ENCODE peak calls at places on chromosomes 2 and 18, in nine cellular contexts. One of them, this sample, is unnamed.

GRCh38 chr2:130813722-130814121 is 23.0 kb upstream of the ARHGEF4 start:
- DNase-seq in upper lobe of left lung: no peak
- DNase-seq in CD8-positive, alpha-beta T cell: no peak
- DNase-seq in tibial artery: no peak
- DNase-seq in Peyer's patch: no peak
- DNase-seq in prostate gland: no peak
- DNase-seq in PC-9: no peak
- DNase-seq in GM23338: no peak
- DNase-seq in keratinocyte: no peak
- DNase-seq in this sample: no peak

GRCh38 chr2:46260305-46260704 is 36.9 kb upstream of the EPAS1 start:
- DNase-seq in upper lobe of left lung: no peak
- DNase-seq in CD8-positive, alpha-beta T cell: no peak
- DNase-seq in tibial artery: no peak
- DNase-seq in Peyer's patch: no peak
- DNase-seq in prostate gland: no peak
- DNase-seq in PC-9: no peak
- DNase-seq in GM23338: no peak
- DNase-seq in keratinocyte: no peak
- DNase-seq in this sample: no peak

GRCh38 chr2:118078734-118079133 is 9.5 kb upstream of the INSIG2 start:
- DNase-seq in upper lobe of left lung: no peak
- DNase-seq in CD8-positive, alpha-beta T cell: no peak
- DNase-seq in tibial artery: no peak
- DNase-seq in Peyer's patch: no peak
- DNase-seq in prostate gland: no peak
- DNase-seq in PC-9: peak; percentile 100
- DNase-seq in GM23338: no peak
- DNase-seq in keratinocyte: no peak
- DNase-seq in this sample: no peak

GRCh38 chr18:67805261-67805660 is 288.7 kb upstream of the DSEL start:
- DNase-seq in upper lobe of left lung: no peak
- DNase-seq in CD8-positive, alpha-beta T cell: no peak
- DNase-seq in tibial artery: no peak
- DNase-seq in Peyer's patch: no peak
- DNase-seq in prostate gland: no peak
- DNase-seq in PC-9: peak; percentile 34
- DNase-seq in GM23338: peak; percentile 46
- DNase-seq in keratinocyte: no peak
- DNase-seq in this sample: no peak

GRCh38 chr2:176392744-176393414 is 123.6 kb downstream of the MTX2 start:
- DNase-seq in upper lobe of left lung: no peak
- DNase-seq in CD8-positive, alpha-beta T cell: no peak
- DNase-seq in tibial artery: no peak
- DNase-seq in Peyer's patch: no peak
- DNase-seq in prostate gland: no peak
- DNase-seq in PC-9: no peak
- DNase-seq in GM23338: no peak
- DNase-seq in keratinocyte: no peak
- DNase-seq in this sample: no peak

GRCh38 chr18:24136967-24137373 is 1.9 kb upstream of the CABYR start:
- DNase-seq in upper lobe of left lung: no peak
- DNase-seq in CD8-positive, alpha-beta T cell: no peak
- DNase-seq in tibial artery: no peak
- DNase-seq in Peyer's patch: no peak
- DNase-seq in prostate gland: no peak
- DNase-seq in PC-9: peak; percentile 71
- DNase-seq in GM23338: peak; percentile 46
- DNase-seq in keratinocyte: no peak
- DNase-seq in this sample: no peak

GRCh38 chr2:60739156-60739555 is 16.9 kb upstream of the PAPOLG start:
- DNase-seq in upper lobe of left lung: no peak
- DNase-seq in CD8-positive, alpha-beta T cell: no peak
- DNase-seq in tibial artery: no peak
- DNase-seq in Peyer's patch: no peak
- DNase-seq in prostate gland: no peak
- DNase-seq in PC-9: no peak
- DNase-seq in GM23338: no peak
- DNase-seq in keratinocyte: no peak
- DNase-seq in this sample: no peak

GRCh38 chr2:181203916-181204315 is 223.5 kb downstream of the UBE2E3 start:
- DNase-seq in upper lobe of left lung: no peak
- DNase-seq in CD8-positive, alpha-beta T cell: no peak
- DNase-seq in tibial artery: no peak
- DNase-seq in Peyer's patch: no peak
- DNase-seq in prostate gland: no peak
- DNase-seq in PC-9: no peak
- DNase-seq in GM23338: no peak
- DNase-seq in keratinocyte: no peak
- DNase-seq in this sample: no peak

GRCh38 chr2:8643238-8643995 is 38.4 kb upstream of the ID2 start:
- DNase-seq in upper lobe of left lung: no peak
- DNase-seq in CD8-positive, alpha-beta T cell: no peak
- DNase-seq in tibial artery: no peak
- DNase-seq in Peyer's patch: no peak
- DNase-seq in prostate gland: no peak
- DNase-seq in PC-9: no peak
- DNase-seq in GM23338: no peak
- DNase-seq in keratinocyte: no peak
- DNase-seq in this sample: no peak

GRCh38 chr2:42296226-42296625 is 64.8 kb downstream of the COX7A2L start:
- DNase-seq in upper lobe of left lung: no peak
- DNase-seq in CD8-positive, alpha-beta T cell: no peak
- DNase-seq in tibial artery: no peak
- DNase-seq in Peyer's patch: no peak
- DNase-seq in prostate gland: no peak
- DNase-seq in PC-9: no peak
- DNase-seq in GM23338: no peak
- DNase-seq in keratinocyte: no peak
- DNase-seq in this sample: no peak

GRCh38 chr2:158533009-158533408 is 76.3 kb downstream of the PKP4 start:
- DNase-seq in upper lobe of left lung: no peak
- DNase-seq in CD8-positive, alpha-beta T cell: no peak
- DNase-seq in tibial artery: no peak
- DNase-seq in Peyer's patch: no peak
- DNase-seq in prostate gland: no peak
- DNase-seq in PC-9: no peak
- DNase-seq in GM23338: peak; percentile 58
- DNase-seq in keratinocyte: no peak
- DNase-seq in this sample: no peak

GRCh38 chr2:46336560-46336959 is 39.4 kb downstream of the EPAS1 start:
- DNase-seq in upper lobe of left lung: no peak
- DNase-seq in CD8-positive, alpha-beta T cell: no peak
- DNase-seq in tibial artery: no peak
- DNase-seq in Peyer's patch: no peak
- DNase-seq in prostate gland: no peak
- DNase-seq in PC-9: no peak
- DNase-seq in GM23338: no peak
- DNase-seq in keratinocyte: no peak
- DNase-seq in this sample: peak; percentile 31

GRCh38 chr2:27170569-27171337 is 21.9 kb downstream of the TCF23 start:
- DNase-seq in upper lobe of left lung: no peak
- DNase-seq in CD8-positive, alpha-beta T cell: no peak
- DNase-seq in tibial artery: no peak
- DNase-seq in Peyer's patch: no peak
- DNase-seq in prostate gland: no peak
- DNase-seq in PC-9: no peak
- DNase-seq in GM23338: no peak
- DNase-seq in keratinocyte: no peak
- DNase-seq in this sample: no peak

GRCh38 chr2:221063568-221063967 is 508.5 kb downstream of the EPHA4 start:
- DNase-seq in upper lobe of left lung: no peak
- DNase-seq in CD8-positive, alpha-beta T cell: no peak
- DNase-seq in tibial artery: no peak
- DNase-seq in Peyer's patch: no peak
- DNase-seq in prostate gland: no peak
- DNase-seq in PC-9: no peak
- DNase-seq in GM23338: peak; percentile 4
- DNase-seq in keratinocyte: no peak
- DNase-seq in this sample: no peak

GRCh38 chr2:221070106-221070505 is 502.0 kb downstream of the EPHA4 start:
- DNase-seq in upper lobe of left lung: no peak
- DNase-seq in CD8-positive, alpha-beta T cell: no peak
- DNase-seq in tibial artery: no peak
- DNase-seq in Peyer's patch: no peak
- DNase-seq in prostate gland: no peak
- DNase-seq in PC-9: no peak
- DNase-seq in GM23338: no peak
- DNase-seq in keratinocyte: no peak
- DNase-seq in this sample: no peak

GRCh38 chr2:221073650-221074049 is 498.5 kb downstream of the EPHA4 start:
- DNase-seq in upper lobe of left lung: no peak
- DNase-seq in CD8-positive, alpha-beta T cell: no peak
- DNase-seq in tibial artery: no peak
- DNase-seq in Peyer's patch: no peak
- DNase-seq in prostate gland: no peak
- DNase-seq in PC-9: no peak
- DNase-seq in GM23338: no peak
- DNase-seq in keratinocyte: no peak
- DNase-seq in this sample: no peak

GRCh38 chr2:221068123-221068522 is 504.0 kb downstream of the EPHA4 start:
- DNase-seq in upper lobe of left lung: no peak
- DNase-seq in CD8-positive, alpha-beta T cell: no peak
- DNase-seq in tibial artery: no peak
- DNase-seq in Peyer's patch: no peak
- DNase-seq in prostate gland: no peak
- DNase-seq in PC-9: no peak
- DNase-seq in GM23338: no peak
- DNase-seq in keratinocyte: no peak
- DNase-seq in this sample: no peak
- TF ChIP-seq CTCF in upper lobe of left lung: no peak
- TF ChIP-seq CTCF in CD8-positive, alpha-beta T cell: no peak
- TF ChIP-seq CTCF in tibial artery: no peak
- TF ChIP-seq CTCF in Peyer's patch: no peak
- TF ChIP-seq CTCF in prostate gland: no peak
- TF ChIP-seq CTCF in PC-9: no peak
- TF ChIP-seq CTCF in GM23338: peak; percentile 10
- TF ChIP-seq CTCF in keratinocyte: no peak
- TF ChIP-seq CTCF in this sample: no peak

DNA sequence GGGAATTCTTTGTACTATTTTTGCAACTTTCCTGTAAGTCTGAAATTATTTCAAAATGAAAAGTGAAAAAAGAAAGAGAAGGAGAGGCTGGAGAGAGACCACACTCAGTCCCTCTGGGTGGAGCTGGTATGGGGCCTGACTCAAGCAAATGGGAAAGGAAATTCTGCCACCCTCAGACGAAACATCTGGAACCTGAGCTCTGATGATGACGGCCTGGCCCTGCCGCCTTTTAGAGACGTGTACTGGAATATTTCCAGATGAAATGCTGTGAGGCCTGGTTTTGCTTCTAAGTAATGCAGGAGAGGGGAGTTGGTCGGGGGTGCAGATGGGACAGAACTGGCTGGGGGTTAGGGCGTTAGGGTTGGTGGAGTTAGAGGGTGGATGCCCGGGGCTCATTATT is 57.4 kb upstream of the GLI2 start:
- DNase-seq in upper lobe of left lung: no peak
- DNase-seq in CD8-positive, alpha-beta T cell: no peak
- DNase-seq in tibial artery: no peak
- DNase-seq in Peyer's patch: no peak
- DNase-seq in prostate gland: no peak
- DNase-seq in PC-9: no peak
- DNase-seq in GM23338: no peak
- DNase-seq in keratinocyte: no peak
- DNase-seq in this sample: no peak
- H3K27me3 ChIP-seq in upper lobe of left lung: no peaks in the 10 kb centered on the region
- H3K27me3 ChIP-seq in CD8-positive, alpha-beta T cell: no peaks in the 10 kb centered on the region
- H3K27me3 ChIP-seq in tibial artery: peaks cover 62% of the 10 kb centered on the region
- H3K27me3 ChIP-seq in Peyer's patch: no peaks in the 10 kb centered on the region
- H3K27me3 ChIP-seq in prostate gland: no peaks in the 10 kb centered on the region
- H3K27me3 ChIP-seq in PC-9: peaks cover 6% of the 10 kb centered on the region
- H3K27me3 ChIP-seq in GM23338: no peaks in the 10 kb centered on the region
- H3K27me3 ChIP-seq in keratinocyte: peaks cover 9% of the 10 kb centered on the region
- H3K27me3 ChIP-seq in this sample: no peaks in the 10 kb centered on the region

DNA sequence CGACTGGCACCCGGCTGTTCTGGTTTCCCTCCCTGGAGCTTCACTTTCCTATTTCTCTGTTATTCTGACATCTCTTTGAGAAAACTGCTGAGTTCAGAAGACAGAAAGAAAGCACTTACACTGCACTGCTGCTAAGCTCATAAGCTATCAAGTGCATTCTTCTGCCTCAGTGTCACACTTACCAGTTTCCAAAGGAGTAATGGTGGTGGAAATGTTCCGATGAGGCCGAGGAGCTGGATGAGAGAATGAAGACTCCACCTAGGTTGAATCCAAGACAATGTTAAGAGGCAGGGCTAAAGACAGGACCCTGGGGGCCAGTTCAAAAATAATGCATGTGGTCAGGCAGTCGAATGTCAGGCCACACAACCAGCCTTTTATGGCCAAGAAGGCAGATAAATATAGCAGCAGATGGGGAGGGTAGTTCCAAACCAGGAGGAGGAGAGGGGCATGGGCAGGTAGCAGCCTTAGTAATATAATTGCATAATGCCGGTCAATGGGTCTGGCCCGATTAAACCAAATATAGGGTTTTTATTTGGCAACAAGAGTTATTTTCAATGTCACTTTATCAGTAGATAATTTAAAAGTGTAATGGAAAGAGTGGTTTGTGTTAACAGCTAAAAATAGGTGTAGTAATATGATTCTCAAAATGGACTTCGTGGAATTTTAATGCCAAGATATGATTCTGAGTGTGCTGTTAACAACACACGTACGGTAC is at the start of gene MYOM1:
- DNase-seq in upper lobe of left lung: no peak
- DNase-seq in CD8-positive, alpha-beta T cell: no peak
- DNase-seq in tibial artery: no peak
- DNase-seq in Peyer's patch: no peak
- DNase-seq in prostate gland: no peak
- DNase-seq in PC-9: no peak
- DNase-seq in GM23338: no peak
- DNase-seq in keratinocyte: no peak
- DNase-seq in this sample: no peak
- H3K4me3 ChIP-seq in upper lobe of left lung: no peak within 1 kb of the TSS
- H3K4me3 ChIP-seq in CD8-positive, alpha-beta T cell: no peak within 1 kb of the TSS
- H3K4me3 ChIP-seq in tibial artery: peak within 1 kb of the TSS; percentile 56
- H3K4me3 ChIP-seq in Peyer's patch: no peak within 1 kb of the TSS
- H3K4me3 ChIP-seq in prostate gland: no peak within 1 kb of the TSS
- H3K4me3 ChIP-seq in PC-9: no peak within 1 kb of the TSS
- H3K4me3 ChIP-seq in GM23338: no peak within 1 kb of the TSS
- H3K4me3 ChIP-seq in keratinocyte: no peak within 1 kb of the TSS
- H3K4me3 ChIP-seq in this sample: no peak within 1 kb of the TSS

DNA sequence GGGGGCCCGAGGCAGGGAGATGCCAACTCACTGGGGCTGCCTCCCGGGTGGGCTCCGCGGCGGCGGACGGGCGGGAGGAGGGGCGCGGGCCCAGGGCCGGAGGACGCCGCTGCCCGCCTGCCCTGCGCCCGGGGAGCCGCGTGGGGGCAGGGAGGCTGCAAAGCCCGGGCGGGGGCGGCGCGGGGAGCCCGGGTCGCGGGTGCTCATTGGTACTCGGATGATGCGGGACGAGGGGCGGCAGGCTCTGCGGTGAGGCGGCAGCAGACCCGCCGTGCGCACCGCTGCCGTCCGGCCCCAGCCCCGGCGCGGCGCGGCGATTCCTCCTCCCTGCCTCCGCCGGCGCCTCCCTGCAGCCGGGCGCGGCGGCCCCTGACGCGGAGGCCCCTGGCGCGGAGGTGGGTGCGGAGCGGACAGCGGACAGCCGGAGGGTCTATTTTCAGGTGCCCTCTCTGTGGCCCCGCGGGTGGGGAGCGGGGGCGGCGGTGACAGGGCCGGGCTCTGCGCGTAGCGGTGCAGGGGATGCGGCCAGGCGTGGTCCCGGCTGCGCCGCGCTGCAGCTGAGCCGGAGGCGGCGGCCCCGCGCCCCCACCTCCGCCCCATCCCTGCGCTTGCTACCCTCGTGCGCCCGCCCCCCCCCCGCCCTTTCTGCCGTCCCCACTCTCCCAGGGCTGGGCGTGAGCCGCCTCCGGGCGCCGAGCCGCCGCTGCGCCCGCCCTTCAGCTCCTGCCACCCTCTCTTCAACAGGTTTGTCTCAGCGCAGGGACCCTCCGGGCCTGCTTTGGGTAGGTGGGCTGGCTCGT is 599 bp downstream of the SPTBN1 start:
- DNase-seq in upper lobe of left lung: no peak
- DNase-seq in CD8-positive, alpha-beta T cell: no peak
- DNase-seq in tibial artery: no peak
- DNase-seq in Peyer's patch: peak; percentile 51
- DNase-seq in prostate gland: no peak
- DNase-seq in PC-9: no peak
- DNase-seq in GM23338: peak; percentile 60
- DNase-seq in keratinocyte: no peak
- DNase-seq in this sample: no peak
- TF ChIP-seq CTCF in upper lobe of left lung: peak; percentile 23
- TF ChIP-seq CTCF in CD8-positive, alpha-beta T cell: no peak
- TF ChIP-seq CTCF in tibial artery: no peak
- TF ChIP-seq CTCF in Peyer's patch: no peak
- TF ChIP-seq CTCF in prostate gland: no peak
- TF ChIP-seq CTCF in PC-9: no peak
- TF ChIP-seq CTCF in GM23338: no peak
- TF ChIP-seq CTCF in keratinocyte: no peak
- TF ChIP-seq CTCF in this sample: no peak

This sample was measured in BJ.